ENCODE peak calls at places on chromosomes 3 and 15, in six cellular contexts. K, N, J, R, C and L are unnamed samples.

GRCh38 chr3:21912656-21913055 is 161.6 kb upstream of the ZNF385D start:
- DNase-seq in R (no peak), K (no peak), C (no peak), N (no peak), J (no peak), L (no peak)

GRCh38 chr15:78394981-78395619 is 42.9 kb upstream of the IREB2 start:
- DNase-seq in C (no peak), R (no peak), J (no peak), N (no peak), K (no peak), L (no peak)

GRCh38 chr15:67855842-67856241 is 16.0 kb upstream of the RNU6-1 start:
- DNase-seq in N (no peak), K (no peak), C (no peak), R (no peak), J (no peak), L (no peak)

GRCh38 chr15:98942966-98943584 is 64.5 kb downstream of the PGPEP1L start:
- DNase-seq in C (no peak), J (no peak), N (peak), R (no peak), K (no peak), L (no peak)

GRCh38 chr3:197891-198491 is 1.4 kb downstream of the CHL1 start:
- DNase-seq in N (no peak), C (no peak), K (no peak), J (no peak), R (peak), L (no peak)

GRCh38 chr3:118833075-118833474 is 201.6 kb downstream of the IGSF11 start:
- DNase-seq in K (no peak), R (no peak), C (no peak), N (no peak), J (no peak), L (no peak)

GRCh38 chr15:35871282-35871681 is 325.3 kb upstream of the DPH6 start:
- DNase-seq in J (no peak), K (no peak), R (no peak), N (no peak), C (no peak), L (no peak)

GRCh38 chr15:101124731-101125558 is 126.9 kb downstream of the CHSY1 start:
- DNase-seq in J (no peak), C (no peak), N (peak), R (no peak), K (no peak), L (no peak)

GRCh38 chr3:133527306-133527705 is 46.2 kb upstream of the CDV3 start:
- DNase-seq in R (no peak), J (no peak), K (no peak), C (no peak), N (no peak), L (no peak)

GRCh38 chr15:98965597-98965996 is 42.0 kb downstream of the PGPEP1L start:
- DNase-seq in J (no peak), K (no peak), R (no peak), N (no peak), C (no peak), L (no peak)

GRCh38 chr15:59847925-59848415 is 156.1 kb upstream of the FOXB1 start:
- DNase-seq in K (no peak), J (no peak), R (no peak), N (no peak), C (no peak), L (no peak)

GRCh38 chr15:99963096-99963825 is 230.0 kb upstream of the LYSMD4 start:
- DNase-seq in K (no peak), R (no peak), C (no peak), J (no peak), N (peak), L (no peak)

GRCh38 chr3:196192036-196193001 is 18.9 kb downstream of the ZDHHC19 start:
- DNase-seq in C (no peak), K (no peak), N (no peak), R (no peak), J (peak), L (no peak)

GRCh38 chr3:61073532-61073931 is 177.7 kb downstream of the FHIT start:
- DNase-seq in K (no peak), R (no peak), N (no peak), J (no peak), C (no peak), L (no peak)

GRCh38 chr3:66095295-66096001 is 56.7 kb upstream of the MAGI1 start:
- DNase-seq in N (no peak), C (no peak), K (no peak), J (no peak), R (no peak), L (no peak)

GRCh38 chr3:144073698-144074097 is 102.1 kb downstream of the DIPK2A start:
- DNase-seq in C (no peak), R (no peak), K (no peak), J (no peak), N (no peak), L (no peak)

GRCh38 chr3:17894434-17895060 is 152.1 kb upstream of the TBC1D5 start:
- DNase-seq in K (peak), R (peak), J (no peak), C (peak), N (peak), L (peak)

GRCh38 chr3:170007031-170007663 is 30.6 kb upstream of the GPR160 start:
- DNase-seq in C (no peak), N (peak), R (no peak), K (no peak), J (peak), L (peak)

GRCh38 chr3:13121553-13122001 is 48.3 kb upstream of the IQSEC1 start:
- DNase-seq in R (no peak), N (no peak), J (no peak), K (no peak), C (no peak), L (no peak)

GRCh38 chr3:23811919-23812318 is 6.2 kb downstream of the UBE2E1 start:
- DNase-seq in R (no peak), J (no peak), N (peak), C (no peak), K (no peak), L (no peak)

GRCh38 chr3:52194541-52195296 is 3.2 kb upstream of the ALAS1 start:
- DNase-seq in R (no peak), J (no peak), C (no peak), N (peak), K (no peak), L (no peak)
- H3K27ac ChIP-seq in R (no peak), J (no peak), C (no peak), N (no peak), K (no peak), L (no peak)

GRCh38 chr15:40258544-40258943 is 19.7 kb downstream of the PAK6 start:
- DNase-seq in K (no peak), N (no peak), C (no peak), J (no peak), R (peak), L (no peak)
- H3K27ac ChIP-seq in K (no peak), N (peak), C (no peak), J (no peak), R (no peak), L (no peak)

GRCh38 chr15:31342381-31342780 is 15.7 kb downstream of the KLF13 start:
- DNase-seq in K (no peak), C (no peak), R (no peak), N (no peak), J (no peak), L (no peak)
- H3K27ac ChIP-seq in K (no peak), C (no peak), R (no peak), N (no peak), J (peak), L (no peak)

GRCh38 chr3:177905895-177906511 is 630.2 kb upstream of the KCNMB2 start:
- DNase-seq in J (no peak), R (no peak), N (peak), C (peak), K (no peak), L (no peak)
- H3K27ac ChIP-seq in J (no peak), R (peak), N (peak), C (peak), K (no peak), L (no peak)

GRCh38 chr3:127762077-127762786 is 60.1 kb downstream of the MGLL start:
- DNase-seq in R (no peak), J (no peak), N (no peak), C (no peak), K (no peak), L (no peak)

GRCh38 chr3:127759826-127760225 is 62.5 kb downstream of the MGLL start:
- DNase-seq in N (no peak), K (no peak), C (no peak), J (no peak), R (no peak), L (no peak)

GRCh38 chr3:127762787-127763105 is 59.6 kb downstream of the MGLL start:
- DNase-seq in R (no peak), N (no peak), C (no peak), K (no peak), J (no peak), L (no peak)

GRCh38 chr3:127760361-127760760 is 62.0 kb downstream of the MGLL start:
- DNase-seq in C (no peak), R (no peak), K (no peak), N (no peak), J (no peak), L (no peak)

GRCh38 chr3:127761101-127761802 is 61.1 kb downstream of the MGLL start:
- DNase-seq in N (no peak), R (no peak), C (no peak), J (no peak), K (no peak), L (no peak)
- H3K27ac ChIP-seq in N (no peak), R (no peak), C (no peak), J (no peak), K (no peak), L (no peak)